ENCODE peak calls at places on chromosome 12, in eight cellular contexts. Z, I, D, B, E, G, R and L are unnamed samples.

GRCh38 chr12:112891093-112892024 is 15.4 kb upstream of the OAS1 start:
- DNase-seq in B (no peak), I (no peak), E (no peak), G (no peak), Z (no peak), R (no peak), D (no peak), L (no peak)

GRCh38 chr12:79954037-79954436 is 19.1 kb upstream of the PPP1R12A start:
- DNase-seq in Z (no peak), B (no peak), I (no peak), G (no peak), R (no peak), E (no peak), D (no peak), L (no peak)

GRCh38 chr12:122917508-122918227 is 21.7 kb upstream of the VPS37B start:
- DNase-seq in R (peak; percentile 88), E (no peak), I (no peak), B (no peak), G (peak; percentile 66), D (peak; percentile 78), Z (peak; percentile 60), L (peak; percentile 77)

GRCh38 chr12:46500673-46501072 is 128.1 kb upstream of the SLC38A2 start:
- DNase-seq in Z (no peak), B (no peak), R (no peak), D (no peak), I (no peak), G (no peak), E (no peak), L (no peak)

GRCh38 chr12:52413787-52414345 is 7.7 kb upstream of the KRT82 start:
- DNase-seq in D (no peak), B (no peak), I (no peak), E (no peak), R (no peak), G (no peak), Z (no peak), L (no peak)

GRCh38 chr12:4107436-4107878 is 166.1 kb upstream of the CCND2 start:
- DNase-seq in I (no peak), B (peak; percentile 74), Z (peak; percentile 51), R (peak; percentile 56), G (no peak), D (no peak), E (no peak), L (peak; percentile 55)

GRCh38 chr12:49776413-49776812 is 35.1 kb downstream of the TMBIM6 start:
- DNase-seq in B (peak; percentile 66), D (peak; percentile 61), G (peak; percentile 84), R (peak; percentile 76), I (no peak), E (peak; percentile 66), Z (peak; percentile 83), L (peak; percentile 59)

GRCh38 chr12:56488041-56488955 is at the start of gene GLS2:
- DNase-seq in D (peak; percentile 80), G (peak; percentile 87), R (peak; percentile 82), E (peak; percentile 80), I (peak; percentile 83), Z (peak; percentile 75), B (peak; percentile 71), L (peak; percentile 80)

GRCh38 chr12:123024819-123025391 is 44.4 kb downstream of the ARL6IP4 start:
- DNase-seq in E (no peak), G (no peak), D (no peak), R (no peak), B (no peak), I (no peak), Z (no peak), L (no peak)

GRCh38 chr12:106767954-106768501 is 6.5 kb upstream of the RIC8B start:
- DNase-seq in B (no peak), G (no peak), R (no peak), I (no peak), D (no peak), Z (peak; percentile 62), E (no peak), L (no peak)

GRCh38 chr12:8658361-8658760 is 4.3 kb downstream of the MFAP5 start:
- DNase-seq in D (no peak), E (no peak), G (no peak), R (no peak), B (no peak), I (no peak), Z (no peak), L (no peak)

GRCh38 chr12:132461526-132461925 is 28.4 kb upstream of the FBRSL1 start:
- DNase-seq in B (no peak), G (no peak), Z (no peak), R (no peak), E (no peak), I (no peak), D (no peak), L (no peak)

GRCh38 chr12:53735556-53735955 is 8.3 kb upstream of the CALCOCO1 start:
- DNase-seq in B (no peak), I (no peak), D (peak; percentile 85), E (no peak), Z (no peak), G (no peak), R (no peak), L (no peak)

GRCh38 chr12:81758421-81759214 is 532 bp downstream of the PPFIA2 start:
- DNase-seq in I (no peak), G (peak; percentile 62), R (no peak), B (no peak), Z (peak; percentile 5), D (no peak), E (no peak), L (no peak)

GRCh38 chr12:57518920-57519757 is 1.2 kb downstream of the DDIT3 start:
- DNase-seq in B (no peak), G (peak; percentile 78), D (peak; percentile 43), Z (peak; percentile 51), E (peak; percentile 58), I (no peak), R (peak; percentile 41), L (peak; percentile 23)

GRCh38 chr12:116400671-116401357 is 123.3 kb upstream of the MED13L start:
- DNase-seq in D (no peak), R (no peak), Z (no peak), I (no peak), B (no peak), E (no peak), G (no peak), L (no peak)

GRCh38 chr12:26198742-26199141 is 3.4 kb downstream of the SSPN start:
- DNase-seq in B (no peak), R (no peak), G (peak; percentile 76), Z (no peak), E (peak; percentile 65), D (no peak), I (no peak), L (no peak)

GRCh38 chr12:117897379-117898161 is 71.2 kb downstream of the KSR2 start:
- DNase-seq in D (no peak), R (no peak), G (no peak), E (no peak), B (no peak), I (no peak), Z (no peak), L (no peak)

GRCh38 chr12:122423258-122424165 is 1.0 kb upstream of the CLIP1 start:
- DNase-seq in E (no peak), G (peak; percentile 69), I (no peak), Z (peak; percentile 77), B (no peak), R (peak; percentile 33), D (no peak), L (peak; percentile 31)

GRCh38 chr12:11813422-11813813 is 163.9 kb downstream of the ETV6 start:
- DNase-seq in B (no peak), R (no peak), Z (no peak), D (no peak), E (no peak), G (no peak), I (no peak), L (no peak)

GRCh38 chr12:9843416-9843815 is 16.1 kb downstream of the KLRF1 start:
- DNase-seq in Z (no peak), G (no peak), R (no peak), D (no peak), E (no peak), I (no peak), B (no peak), L (no peak)

GRCh38 chr12:101604132-101604531 is 9.4 kb downstream of the MYBPC1 start:
- DNase-seq in B (no peak), D (no peak), Z (no peak), G (no peak), I (no peak), R (no peak), E (no peak), L (no peak)

GRCh38 chr12:115227137-115227615 is 543.2 kb upstream of the TBX3 start:
- DNase-seq in R (no peak), G (no peak), E (no peak), I (no peak), B (no peak), Z (peak; percentile 90), D (no peak), L (no peak)

GRCh38 chr12:14283489-14284144 is 81.9 kb upstream of the ATF7IP start:
- DNase-seq in Z (no peak), E (no peak), D (no peak), I (no peak), B (no peak), R (no peak), G (no peak), L (no peak)

GRCh38 chr12:104748356-104748755 is 209.7 kb downstream of the SLC41A2 start:
- DNase-seq in G (no peak), R (no peak), B (no peak), I (no peak), D (no peak), Z (no peak), E (no peak), L (no peak)

GRCh38 chr12:50620975-50621360 is 116.2 kb downstream of the DIP2B start:
- DNase-seq in I (no peak), D (no peak), G (no peak), R (no peak), E (no peak), B (no peak), Z (no peak), L (no peak)

GRCh38 chr12:67910360-67911292 is 78.6 kb upstream of the IFNG-AS1 start:
- DNase-seq in B (no peak), G (no peak), R (no peak), E (no peak), Z (peak; percentile 48), I (no peak), D (no peak), L (no peak)
- TF ChIP-seq EP300 in B (no peak), G (no peak), R (no peak), E (no peak), Z (no peak), I (no peak), D (no peak), L (no peak)

GRCh38 chr12:83527700-83528281 is 841.1 kb downstream of the TMTC2 start:
- DNase-seq in G (no peak), R (no peak), B (no peak), I (no peak), E (no peak), Z (no peak), D (no peak), L (no peak)
- H3K9me3 ChIP-seq in G (no peaks in the 10 kb centered on the region), R (no peaks in the 10 kb centered on the region), B (no peaks in the 10 kb centered on the region), I (no peaks in the 10 kb centered on the region), E (no peaks in the 10 kb centered on the region), Z (no peaks in the 10 kb centered on the region), D (no peaks in the 10 kb centered on the region), L (no peaks in the 10 kb centered on the region)

GRCh38 chr12:63353559-63353958 is 202.6 kb upstream of the AVPR1A start:
- DNase-seq in B (no peak), D (no peak), R (no peak), E (no peak), Z (peak; percentile 12), G (no peak), I (no peak), L (no peak)
- TF ChIP-seq EP300 in B (no peak), D (no peak), R (no peak), E (no peak), Z (no peak), G (no peak), I (no peak), L (no peak)

GRCh38 chr12:34399631-34400422 is 377.5 kb downstream of the ALG10 start:
- DNase-seq in Z (no peak), R (peak; percentile 14), G (peak; percentile 45), B (no peak), D (peak; percentile 20), E (peak; percentile 6), I (peak; percentile 53), L (peak; percentile 4)
- H3K9me3 ChIP-seq in Z (no peaks in the 10 kb centered on the region), R (peaks cover 14% of the 10 kb centered on the region), G (peaks cover 23% of the 10 kb centered on the region), B (peaks cover 4% of the 10 kb centered on the region), D (peaks cover 100% of the 10 kb centered on the region), E (peaks cover 11% of the 10 kb centered on the region), I (peaks cover 41% of the 10 kb centered on the region), L (peaks cover 36% of the 10 kb centered on the region)